ENCODE peak calls at places on chromosomes 5 and 9, in nine cellular contexts. A, S, W, H, C, L, Y, J and I are unnamed samples.

GRCh38 chr9:26043431-26043830 is 365.2 kb upstream of the TUSC1 start:
- DNase-seq in W (no peak), C (no peak), A (no peak), J (no peak), H (no peak), S (no peak), L (no peak), Y (no peak), I (no peak)

GRCh38 chr9:131092548-131093440 is 3.5 kb upstream of the AIF1L start:
- DNase-seq in L (no peak), C (no peak), Y (no peak), S (no peak), H (no peak), A (no peak), W (no peak), J (no peak), I (no peak)

GRCh38 chr5:111223086-111223789 is 946 bp upstream of the CAMK4 start:
- DNase-seq in L (no peak), W (no peak), C (peak), J (peak), Y (no peak), A (no peak), H (no peak), S (no peak), I (no peak)

GRCh38 chr9:89513836-89514235 is 15.9 kb upstream of the SEMA4D start:
- DNase-seq in C (no peak), S (no peak), J (peak), L (no peak), W (no peak), A (no peak), H (no peak), Y (no peak), I (no peak)

GRCh38 chr5:138903113-138903789 is 28.1 kb upstream of the LRRTM2 start:
- DNase-seq in H (peak), S (no peak), W (no peak), A (no peak), J (no peak), Y (no peak), C (no peak), L (no peak), I (no peak)

GRCh38 chr5:26326153-26326759 is 712.1 kb downstream of the CDH9 start:
- DNase-seq in J (no peak), C (no peak), L (no peak), Y (no peak), W (no peak), S (no peak), H (no peak), A (no peak), I (no peak)

GRCh38 chr5:115377468-115378217 is 81.2 kb upstream of the CCDC112 start:
- DNase-seq in W (no peak), J (no peak), S (no peak), Y (no peak), L (peak), C (no peak), H (peak), A (no peak), I (peak)

GRCh38 chr5:151003503-151003860 is 16.9 kb upstream of the GPX3 start:
- DNase-seq in J (no peak), H (no peak), S (no peak), C (no peak), W (no peak), Y (no peak), L (no peak), A (no peak), I (no peak)

GRCh38 chr9:100673249-100673648 is 95.4 kb downstream of the CAVIN4 start:
- DNase-seq in J (peak), Y (no peak), S (no peak), C (no peak), A (no peak), H (no peak), W (no peak), L (no peak), I (no peak)